ENCODE peak calls at places on chromosome 18, in four cellular contexts. E, W, Y and B are unnamed samples.

GRCh38 chr18:49548266-49548665 is 13.6 kb upstream of the LIPG start:
- DNase-seq in Y (no peak), W (no peak), E (no peak), B (no peak)

GRCh38 chr18:34543940-34544339 is 166.2 kb upstream of the DTNA start:
- DNase-seq in Y (no peak), E (no peak), W (no peak), B (no peak)

GRCh38 chr18:44823286-44823685 is 142.6 kb downstream of the SETBP1 start:
- DNase-seq in Y (no peak), E (no peak), W (no peak), B (no peak)

GRCh38 chr18:57466307-57466706 is 31.1 kb downstream of the ONECUT2 start:
- DNase-seq in Y (no peak), W (no peak), E (no peak), B (no peak)

GRCh38 chr18:9952633-9953416 is 39.0 kb downstream of the VAPA start:
- DNase-seq in E (no peak), W (no peak), Y (no peak), B (no peak)

GRCh38 chr18:57728941-57729511 is 74.1 kb downstream of the ATP8B1 start:
- DNase-seq in Y (no peak), W (no peak), E (no peak), B (no peak)

GRCh38 chr18:50720281-50720680 is 99.5 kb downstream of the MRO start:
- DNase-seq in E (no peak), W (no peak), Y (no peak), B (no peak)

GRCh38 chr18:59026831-59027410 is 112.8 kb upstream of the SEC11C start:
- DNase-seq in W (no peak), E (no peak), Y (no peak), B (no peak)

GRCh38 chr18:40866013-40866644 is 1088.9 kb upstream of the PIK3C3 start:
- DNase-seq in Y (peak), W (no peak), E (no peak), B (no peak)

GRCh38 chr18:68723539-68723938 is 8.6 kb upstream of the TMX3 start:
- DNase-seq in Y (no peak), E (no peak), W (no peak), B (no peak)

GRCh38 chr18:74281011-74281638 is 10.6 kb downstream of the CYB5A start:
- DNase-seq in Y (peak), W (no peak), E (no peak), B (no peak)
- H3K27ac ChIP-seq in Y (peak), W (no peak), E (no peak), B (peak)

GRCh38 chr18:500230-500555 is 308 bp downstream of the COLEC12 start:
- DNase-seq in E (no peak), W (peak), Y (peak), B (no peak)
- H3K27ac ChIP-seq in E (peak), W (no peak), Y (no peak), B (peak)

DNA sequence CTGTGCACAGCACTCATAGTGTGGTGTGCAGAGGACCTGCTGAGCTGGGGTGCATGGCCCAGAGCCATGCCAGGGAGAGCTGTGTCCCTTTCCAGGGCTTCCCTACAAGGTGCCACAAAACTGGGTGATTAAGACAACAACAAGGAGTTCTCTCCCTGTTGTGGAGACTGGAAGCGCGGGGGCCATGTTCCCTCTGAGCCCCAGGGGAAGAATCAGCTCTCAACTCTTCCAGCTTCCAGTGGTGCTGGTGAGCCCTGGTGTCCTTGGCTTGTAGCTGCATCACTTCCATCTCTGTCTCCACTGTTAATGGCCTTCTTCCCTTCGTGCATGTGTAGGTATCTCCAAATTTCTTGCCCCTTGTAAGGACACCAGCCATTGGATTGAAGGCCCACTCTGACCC is 73.3 kb downstream of the CABLES1 start:
- DNase-seq in W (no peak), Y (no peak), E (no peak), B (no peak)
- H3K27ac ChIP-seq in W (no peak), Y (no peak), E (no peak), B (no peak)

GRCh38 chr18:23958036-23958435 is 56.5 kb upstream of the TTC39C start:
- DNase-seq in Y (no peak), E (no peak), W (peak), B (peak)
- H3K27ac ChIP-seq in Y (no peak), E (no peak), W (no peak), B (no peak)

GRCh38 chr18:8797206-8797605 is 91.8 kb downstream of the MTCL1 start:
- DNase-seq in E (no peak), W (no peak), Y (no peak), B (no peak)

GRCh38 chr18:8793445-8794132 is 88.2 kb downstream of the MTCL1 start:
- DNase-seq in W (no peak), Y (no peak), E (no peak), B (no peak)

GRCh38 chr18:8794133-8794986 is 89.0 kb downstream of the MTCL1 start:
- DNase-seq in E (no peak), W (no peak), Y (no peak), B (no peak)

GRCh38 chr18:8792688-8793316 is 87.4 kb downstream of the MTCL1 start:
- DNase-seq in Y (no peak), E (no peak), W (no peak), B (no peak)

GRCh38 chr18:8795586-8795985 is 90.2 kb downstream of the MTCL1 start:
- DNase-seq in Y (no peak), E (no peak), W (no peak), B (no peak)
- H3K27ac ChIP-seq in Y (peak), E (no peak), W (no peak), B (no peak)